ENCODE peak calls at places on chromosomes 16 and 17, in ten cellular contexts. C is nephron progenitor cell, I is progenitor cell of endocrine pancreas, G is cardiac fibroblast, K is brain microvascular endothelial cell, F is choroid plexus epithelial cell, H is dorsolateral prefrontal cortex, L is type B pancreatic cell, W is Peyer's patch, O is neural progenitor cell. R is an unnamed sample.

GRCh38 chr17:19010729-19011505 is 6.4 kb upstream of the FAM83G start:
- DNase-seq in I (no peak), W (no peak), L (no peak), G (peak), K (no peak), F (peak), H (no peak), O (no peak), C (no peak), R (no peak)

GRCh38 chr16:83068686-83069085 is 441.9 kb downstream of the CDH13 start:
- DNase-seq in I (no peak), O (no peak), K (peak), L (no peak), G (peak), F (peak), H (no peak), W (no peak), C (no peak), R (no peak)

GRCh38 chr16:2963611-2964415 is at the start of gene KREMEN2:
- DNase-seq in C (peak), K (no peak), I (no peak), L (no peak), O (peak), H (no peak), W (no peak), G (no peak), F (peak), R (peak)

GRCh38 chr17:30200086-30200485 is 35.4 kb downstream of the SLC6A4 start:
- DNase-seq in O (no peak), F (no peak), K (no peak), L (no peak), W (no peak), C (no peak), I (no peak), G (no peak), H (no peak), R (no peak)

GRCh38 chr16:3266873-3267537 is 10.6 kb upstream of the MEFV start:
- DNase-seq in K (peak), G (peak), F (peak), L (no peak), W (no peak), C (no peak), H (no peak), I (no peak), O (peak), R (no peak)

GRCh38 chr17:56638536-56639177 is 45.2 kb downstream of the NOG start:
- DNase-seq in F (peak), C (no peak), G (no peak), I (no peak), H (no peak), W (no peak), O (no peak), K (no peak), L (no peak), R (no peak)

GRCh38 chr17:60371818-60372510 is 20.0 kb downstream of the USP32 start:
- DNase-seq in C (no peak), L (no peak), G (no peak), H (no peak), F (no peak), K (no peak), W (no peak), O (no peak), I (no peak), R (no peak)

GRCh38 chr16:31453255-31454204 is 5.8 kb upstream of the ARMC5 start:
- DNase-seq in F (peak), K (peak), C (peak), G (peak), H (no peak), O (peak), W (peak), I (no peak), L (no peak), R (no peak)

GRCh38 chr17:2143332-2143731 is 88.4 kb downstream of the HIC1 start:
- DNase-seq in W (no peak), O (no peak), L (no peak), G (no peak), H (no peak), C (no peak), F (no peak), K (no peak), I (no peak), R (no peak)

GRCh38 chr16:81737885-81738536 is 41.1 kb upstream of the PLCG2 start:
- DNase-seq in L (peak), K (peak), G (peak), F (peak), I (peak), C (peak), W (peak), O (peak), H (peak), R (peak)

GRCh38 chr17:72173475-72174116 is 52.8 kb downstream of the SOX9 start:
- DNase-seq in C (peak), O (no peak), I (peak), K (peak), W (no peak), F (peak), H (no peak), G (no peak), L (no peak), R (no peak)

GRCh38 chr17:57675427-57675826 is 69.7 kb downstream of the CCDC182 start:
- DNase-seq in C (no peak), I (no peak), L (no peak), H (no peak), O (no peak), G (no peak), F (no peak), K (no peak), W (no peak), R (no peak)

GRCh38 chr16:75251280-75252048 is at the start of gene BCAR1:
- DNase-seq in G (peak), W (peak), L (peak), K (peak), O (peak), H (peak), F (peak), C (peak), I (peak), R (peak)

GRCh38 chr17:14813649-14814048 is 451.5 kb downstream of the PMP22 start:
- DNase-seq in L (no peak), F (peak), H (no peak), C (peak), K (no peak), G (peak), I (no peak), W (no peak), O (peak), R (no peak)

GRCh38 chr16:28572659-28573510 is 19.2 kb downstream of the SGF29 start:
- DNase-seq in L (no peak), G (peak), K (no peak), I (no peak), W (no peak), F (peak), O (peak), C (peak), H (peak), R (no peak)

GRCh38 chr17:79220715-79221291 is 146.2 kb downstream of the ENGASE start:
- DNase-seq in L (no peak), C (peak), G (no peak), F (no peak), H (peak), W (no peak), O (peak), I (no peak), K (no peak), R (peak)

GRCh38 chr16:22117666-22118065 is 25.3 kb downstream of the VWA3A start:
- DNase-seq in O (no peak), C (no peak), F (no peak), H (no peak), K (no peak), L (no peak), I (no peak), G (no peak), W (no peak), R (no peak)

GRCh38 chr17:50268632-50269287 is 5.5 kb upstream of the TMEM92 start:
- DNase-seq in F (peak), C (no peak), L (no peak), O (peak), I (no peak), K (no peak), W (peak), H (no peak), G (peak), R (no peak)

GRCh38 chr17:50272711-50273653 is 1.3 kb upstream of the TMEM92 start:
- DNase-seq in L (peak), C (peak), O (peak), I (peak), F (peak), H (peak), W (peak), G (peak), K (peak), R (peak)

GRCh38 chr16:88784074-88784855 is 755 bp downstream of the PIEZO1 start:
- DNase-seq in G (peak), C (peak), O (peak), H (no peak), I (peak), W (peak), K (peak), F (peak), L (no peak), R (no peak)

GRCh38 chr16:20388854-20389253 is 15.7 kb downstream of the PDILT start:
- DNase-seq in K (no peak), C (no peak), I (no peak), H (no peak), W (no peak), L (no peak), G (no peak), O (no peak), F (no peak), R (no peak)

GRCh38 chr16:54846761-54847160 is 83.9 kb upstream of the IRX5 start:
- DNase-seq in L (no peak), I (no peak), F (peak), K (no peak), H (no peak), O (no peak), G (no peak), C (no peak), W (no peak), R (no peak)

GRCh38 chr16:50335198-50335958 is 33.4 kb downstream of the BRD7 start:
- DNase-seq in O (no peak), G (no peak), F (peak), H (no peak), W (no peak), K (peak), C (no peak), I (no peak), L (no peak), R (no peak)

GRCh38 chr16:86978445-86979030 is 338.7 kb downstream of the C16orf95 start:
- DNase-seq in G (no peak), L (no peak), C (no peak), W (peak), F (no peak), H (no peak), K (no peak), I (no peak), O (no peak), R (no peak)

GRCh38 chr16:80938035-80938927 is 68.4 kb downstream of the CMC2 start:
- DNase-seq in I (no peak), F (peak), L (no peak), H (no peak), O (peak), C (peak), G (peak), W (peak), K (peak), R (no peak)

GRCh38 chr16:24036614-24037013 is 200.8 kb downstream of the PRKCB start:
- DNase-seq in C (peak), L (no peak), K (peak), I (peak), O (peak), W (peak), H (peak), F (peak), G (peak), R (peak)
- TF ChIP-seq CTCF in C (peak), L (peak), K (peak), I (peak), O (peak), W (peak), H (peak), F (peak), G (peak), R (peak)

DNA sequence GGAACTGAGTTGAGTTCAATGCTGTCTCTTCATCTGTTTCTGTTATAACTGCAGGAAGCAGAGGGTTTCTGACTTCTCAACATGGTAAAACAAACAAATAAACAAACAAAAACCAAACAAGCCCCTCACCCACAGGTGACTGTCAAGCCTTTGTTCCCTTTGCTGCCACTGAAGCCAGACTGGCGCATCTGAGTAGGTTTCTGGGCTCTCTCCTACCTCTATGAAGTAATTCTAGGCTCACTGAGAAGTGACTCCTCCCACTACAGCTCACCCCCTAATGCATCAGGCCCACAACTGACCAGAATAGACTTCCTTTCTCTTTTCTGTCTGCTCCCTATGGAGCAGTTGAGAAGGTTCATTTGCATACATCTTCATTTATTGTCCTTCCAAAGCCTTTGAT is 77.0 kb upstream of the CCL2 start:
- DNase-seq in C (no peak), G (peak), K (no peak), O (peak), W (no peak), H (no peak), I (no peak), L (no peak), F (no peak), R (no peak)
- TF ChIP-seq CTCF in C (peak), G (peak), K (no peak), O (peak), W (no peak), H (no peak), I (peak), L (peak), F (no peak), R (no peak)

GRCh38 chr17:41896726-41897125 is 22.0 kb downstream of the ACLY start:
- DNase-seq in L (no peak), I (no peak), F (no peak), K (no peak), W (no peak), H (no peak), G (no peak), O (no peak), C (no peak), R (no peak)
- TF ChIP-seq CTCF in L (no peak), I (no peak), F (no peak), K (peak), W (no peak), H (no peak), G (no peak), O (no peak), C (no peak), R (no peak)

GRCh38 chr16:10601444-10602401 is 21.3 kb upstream of the EMP2 start:
- DNase-seq in I (no peak), W (peak), F (no peak), G (no peak), L (no peak), K (no peak), H (no peak), C (no peak), O (no peak), R (no peak)
- TF ChIP-seq CTCF in I (no peak), W (no peak), F (no peak), G (no peak), L (no peak), K (no peak), H (no peak), C (no peak), O (no peak), R (no peak)

GRCh38 chr17:77434136-77435114 is 293.7 kb downstream of the SEC14L1 start:
- DNase-seq in I (no peak), H (no peak), W (no peak), O (no peak), C (no peak), K (no peak), L (no peak), G (no peak), F (no peak), R (no peak)

GRCh38 chr17:77432791-77433190 is 292.0 kb downstream of the SEC14L1 start:
- DNase-seq in K (no peak), O (peak), I (no peak), G (no peak), W (no peak), F (no peak), H (no peak), L (no peak), C (no peak), R (no peak)

GRCh38 chr17:77435272-77436057 is 294.7 kb downstream of the SEC14L1 start:
- DNase-seq in W (no peak), G (no peak), K (no peak), O (peak), F (no peak), H (no peak), I (no peak), L (no peak), C (no peak), R (no peak)

GRCh38 chr17:77432034-77432554 is 291.3 kb downstream of the SEC14L1 start:
- DNase-seq in G (no peak), F (no peak), W (no peak), H (no peak), K (no peak), L (no peak), C (no peak), O (no peak), I (no peak), R (no peak)

DNA sequence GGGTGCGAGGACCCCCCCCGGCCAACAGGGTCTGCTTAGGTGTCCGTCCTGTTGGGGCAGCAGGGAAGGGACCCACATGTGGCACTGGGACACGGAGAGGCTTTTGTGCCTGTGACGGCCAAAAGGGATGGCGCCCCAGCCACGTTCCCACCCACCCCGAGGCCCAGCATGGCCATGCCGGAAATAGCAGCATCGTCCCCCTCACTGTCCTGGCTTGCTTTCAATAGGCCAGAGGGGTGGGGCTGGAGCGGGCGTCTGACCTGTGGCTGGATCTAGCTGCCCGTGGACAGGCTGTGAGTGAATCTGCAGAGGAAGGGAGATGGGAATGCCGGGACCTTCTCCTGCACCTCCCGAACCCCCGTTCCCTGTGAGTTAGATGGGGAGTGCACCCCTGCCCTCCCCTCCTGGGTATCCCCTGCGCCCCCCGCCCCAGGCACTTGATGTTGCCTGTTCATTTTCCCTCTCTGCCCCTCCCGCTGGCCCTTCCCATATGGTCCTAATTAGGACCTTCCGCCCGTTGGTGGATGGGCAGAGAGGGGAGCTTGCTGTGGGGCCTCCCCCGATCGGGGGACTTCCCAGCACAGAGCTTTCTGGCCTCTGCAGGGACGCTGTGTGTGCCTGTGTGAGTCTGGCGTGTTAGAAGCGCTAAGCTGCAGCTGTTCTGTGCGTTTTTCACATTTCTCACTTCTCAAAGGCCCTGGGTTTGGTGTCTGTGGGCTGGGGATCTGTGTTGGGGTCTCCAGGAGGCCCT is 292.8 kb downstream of the SEC14L1 start:
- DNase-seq in I (no peak), O (no peak), G (peak), C (peak), F (peak), W (no peak), L (no peak), K (peak), H (no peak), R (no peak)
- TF ChIP-seq CTCF in I (no peak), O (no peak), G (no peak), C (no peak), F (no peak), W (no peak), L (no peak), K (no peak), H (no peak), R (no peak)

GRCh38 chr16:11972128-11972527 is 4.4 kb upstream of the SNX29 start:
- DNase-seq in F (peak), C (no peak), I (no peak), K (no peak), H (no peak), G (no peak), L (no peak), O (no peak), W (no peak), R (no peak)
- TF ChIP-seq CTCF in F (peak), C (no peak), I (peak), K (peak), H (peak), G (no peak), L (peak), O (peak), W (peak), R (peak)

R was measured in neural crest cell.